ENCODE peak calls at places on chromosomes 2 and 18, in nine cellular contexts. O, U, H, L, K, T, Z, D and S are unnamed samples.

GRCh38 chr2:70328921-70329561 is 27.2 kb upstream of the FAM136A start:
- DNase-seq in O (no peak), U (no peak), H (no peak), L (peak; percentile 57), K (peak; percentile 31), T (no peak), Z (no peak), D (no peak), S (no peak)

GRCh38 chr18:49859006-49859359 is 45.6 kb upstream of the ACAA2 start:
- DNase-seq in O (no peak), U (no peak), H (no peak), L (no peak), K (no peak), T (no peak), Z (no peak), D (no peak), S (no peak)

GRCh38 chr18:75828379-75828778 is 400.9 kb upstream of the SMIM21 start:
- DNase-seq in O (no peak), U (no peak), H (no peak), L (no peak), K (no peak), T (no peak), Z (no peak), D (no peak), S (no peak)

GRCh38 chr2:240832205-240832727 is 12.2 kb upstream of the KIF1A start:
- DNase-seq in O (peak; percentile 95), U (peak; percentile 91), H (peak; percentile 89), L (peak; percentile 81), K (peak; percentile 90), T (peak; percentile 84), Z (peak; percentile 76), D (peak; percentile 94), S (peak; percentile 75)

GRCh38 chr2:99153921-99154604 is 679 bp downstream of the TSGA10 start:
- DNase-seq in O (no peak), U (no peak), H (no peak), L (no peak), K (peak; percentile 17), T (peak; percentile 24), Z (peak; percentile 4), D (no peak), S (no peak)

GRCh38 chr2:159010963-159011362 is 42.5 kb downstream of the TANC1 start:
- DNase-seq in O (no peak), U (no peak), H (no peak), L (no peak), K (no peak), T (peak; percentile 51), Z (no peak), D (no peak), S (no peak)

GRCh38 chr2:231391981-231392380 is 3.5 kb upstream of the B3GNT7 start:
- DNase-seq in O (no peak), U (no peak), H (no peak), L (no peak), K (no peak), T (no peak), Z (no peak), D (peak; percentile 49), S (no peak)

GRCh38 chr2:61165946-61166345 is 4.0 kb downstream of the C2orf74 start:
- DNase-seq in O (no peak), U (no peak), H (no peak), L (no peak), K (peak; percentile 23), T (no peak), Z (no peak), D (no peak), S (no peak)

GRCh38 chr18:52222211-52222610 is 117.8 kb upstream of the DCC start:
- DNase-seq in O (no peak), U (no peak), H (no peak), L (no peak), K (no peak), T (no peak), Z (no peak), D (no peak), S (no peak)

GRCh38 chr2:129460643-129461198 is 518.7 kb upstream of the RAB6C start:
- DNase-seq in O (no peak), U (no peak), H (no peak), L (no peak), K (no peak), T (no peak), Z (no peak), D (no peak), S (no peak)

GRCh38 chr2:99974275-99974674 is 168.1 kb downstream of the AFF3 start:
- DNase-seq in O (no peak), U (no peak), H (no peak), L (no peak), K (no peak), T (peak; percentile 23), Z (no peak), D (no peak), S (no peak)

GRCh38 chr2:27720004-27720551 is 51.4 kb upstream of the MRPL33 start:
- DNase-seq in O (no peak), U (no peak), H (no peak), L (no peak), K (peak; percentile 87), T (peak; percentile 98), Z (no peak), D (no peak), S (no peak)

GRCh38 chr2:6919912-6920905 is 3.0 kb downstream of the RNF144A start:
- DNase-seq in O (no peak), U (no peak), H (no peak), L (no peak), K (no peak), T (no peak), Z (no peak), D (no peak), S (no peak)

GRCh38 chr2:181231151-181231550 is 226.0 kb upstream of the ITGA4 start:
- DNase-seq in O (no peak), U (no peak), H (no peak), L (no peak), K (no peak), T (peak; percentile 15), Z (no peak), D (no peak), S (no peak)

GRCh38 chr2:143083636-143084035 is 45.6 kb upstream of the ARHGAP15 start:
- DNase-seq in O (no peak), U (no peak), H (no peak), L (no peak), K (peak; percentile 36), T (peak; percentile 89), Z (no peak), D (no peak), S (no peak)

GRCh38 chr2:73089270-73090030 is 17.9 kb upstream of the SFXN5 start:
- DNase-seq in O (no peak), U (no peak), H (no peak), L (no peak), K (peak; percentile 97), T (peak; percentile 98), Z (no peak), D (no peak), S (no peak)

GRCh38 chr2:201798252-201798918 is 8.0 kb upstream of the CDK15 start:
- DNase-seq in O (no peak), U (no peak), H (no peak), L (no peak), K (peak; percentile 44), T (peak; percentile 88), Z (no peak), D (no peak), S (no peak)

GRCh38 chr2:197515798-197516761 is at the start of gene MOB4:
- DNase-seq in O (peak; percentile 98), U (peak; percentile 88), H (peak; percentile 87), L (peak; percentile 88), K (peak; percentile 97), T (peak; percentile 91), Z (peak; percentile 56), D (peak; percentile 95), S (peak; percentile 95)

GRCh38 chr18:70294471-70295191 is 5.8 kb downstream of the SOCS6 start:
- DNase-seq in O (no peak), U (no peak), H (no peak), L (no peak), K (no peak), T (no peak), Z (no peak), D (no peak), S (no peak)

GRCh38 chr2:196046123-196046917 is 22.3 kb downstream of the DNAH7 start:
- DNase-seq in O (no peak), U (no peak), H (no peak), L (no peak), K (no peak), T (no peak), Z (no peak), D (no peak), S (no peak)

GRCh38 chr2:88179228-88179679 is 9.1 kb downstream of the THNSL2 start:
- DNase-seq in O (no peak), U (no peak), H (no peak), L (no peak), K (no peak), T (no peak), Z (no peak), D (no peak), S (no peak)

GRCh38 chr2:11073791-11074190 is 81.5 kb upstream of the SLC66A3 start:
- DNase-seq in O (no peak), U (no peak), H (no peak), L (no peak), K (peak; percentile 48), T (peak; percentile 14), Z (no peak), D (no peak), S (no peak)

GRCh38 chr18:79481041-79481790 is 85.5 kb downstream of the NFATC1 start:
- DNase-seq in O (peak; percentile 39), U (no peak), H (no peak), L (no peak), K (no peak), T (no peak), Z (no peak), D (no peak), S (no peak)

GRCh38 chr2:99183025-99183424 is 2.0 kb downstream of the MRPL30 start:
- DNase-seq in O (no peak), U (no peak), H (no peak), L (no peak), K (no peak), T (peak; percentile 10), Z (no peak), D (no peak), S (no peak)

GRCh38 chr2:173961346-173961705 is 3.8 kb downstream of the SP3 start:
- DNase-seq in O (no peak), U (no peak), H (no peak), L (no peak), K (no peak), T (no peak), Z (no peak), D (no peak), S (no peak)

GRCh38 chr2:234493117-234493516 is 3.8 kb downstream of the ARL4C start:
- DNase-seq in O (no peak), U (no peak), H (no peak), L (no peak), K (no peak), T (no peak), Z (no peak), D (no peak), S (no peak)

GRCh38 chr18:35770360-35770759 is 188.8 kb downstream of the GALNT1 start:
- DNase-seq in O (no peak), U (no peak), H (no peak), L (no peak), K (no peak), T (peak; percentile 9), Z (no peak), D (no peak), S (no peak)

GRCh38 chr2:190864375-190864774 is 16.2 kb upstream of the GLS start:
- DNase-seq in O (no peak), U (no peak), H (no peak), L (no peak), K (peak; percentile 46), T (no peak), Z (no peak), D (no peak), S (no peak)

GRCh38 chr2:39696072-39696471 is 30.4 kb downstream of the TMEM178A start:
- DNase-seq in O (no peak), U (no peak), H (no peak), L (no peak), K (peak; percentile 58), T (peak; percentile 63), Z (peak; percentile 74), D (no peak), S (peak; percentile 14)

GRCh38 chr2:26630669-26631360 is 10.4 kb downstream of the CIB4 start:
- DNase-seq in O (no peak), U (no peak), H (no peak), L (no peak), K (no peak), T (peak; percentile 47), Z (no peak), D (no peak), S (no peak)

GRCh38 chr2:112255875-112256274 is 1.0 kb upstream of the ZC3H8 start:
- DNase-seq in O (no peak), U (no peak), H (no peak), L (no peak), K (no peak), T (no peak), Z (no peak), D (no peak), S (no peak)